ENCODE peak calls at places on chromosomes 6 and 20, in nine cellular contexts. A is choroid plexus epithelial cell, I is brain microvascular endothelial cell, N is thyroid gland, F is heart right ventricle, Q is NB4, V is AG04449, M is lower lobe of right lung, L is AG04450. K is an unnamed sample.

GRCh38 chr20:31751126-31751525 is 12.0 kb downstream of the TPX2 start:
- DNase-seq in F (no peak), Q (no peak), M (no peak), I (peak), V (peak), A (peak), L (peak), N (no peak), K (peak)

GRCh38 chr6:44062105-44062770 is 65.0 kb downstream of the MRPL14 start:
- DNase-seq in M (no peak), F (no peak), N (no peak), A (no peak), V (no peak), I (no peak), Q (no peak), L (no peak), K (no peak)

GRCh38 chr6:43334466-43335095 is 26.0 kb upstream of the CRIP3 start:
- DNase-seq in M (no peak), L (peak), I (peak), Q (peak), F (no peak), V (peak), N (no peak), A (peak), K (peak)

GRCh38 chr20:55790178-55790577 is 215.1 kb downstream of the CBLN4 start:
- DNase-seq in A (no peak), I (no peak), F (no peak), L (no peak), M (no peak), Q (no peak), V (no peak), N (no peak), K (no peak)

GRCh38 chr6:32195902-32196681 is 3.6 kb upstream of the GPSM3 start:
- DNase-seq in I (peak), A (peak), N (peak), Q (peak), V (no peak), M (peak), F (peak), L (peak), K (no peak)

GRCh38 chr6:23446394-23447001 is 679.5 kb upstream of the NRSN1 start:
- DNase-seq in V (peak), L (peak), A (peak), F (no peak), M (no peak), Q (peak), N (no peak), I (peak), K (no peak)

GRCh38 chr6:32976334-32977069 is 8.1 kb downstream of the BRD2 start:
- DNase-seq in N (no peak), V (no peak), Q (no peak), L (no peak), I (no peak), F (no peak), M (no peak), A (no peak), K (no peak)

GRCh38 chr6:146914563-146915483 is 289.4 kb upstream of the STXBP5 start:
- DNase-seq in N (peak), F (no peak), Q (peak), I (peak), L (peak), V (peak), A (peak), M (no peak), K (peak)

GRCh38 chr6:38730136-38730862 is 15.2 kb downstream of the DNAH8 start:
- DNase-seq in M (no peak), V (no peak), N (no peak), L (no peak), A (no peak), F (no peak), I (no peak), Q (no peak), K (no peak)

GRCh38 chr20:58078741-58079522 is 149.5 kb downstream of the ANKRD60 start:
- DNase-seq in L (no peak), I (peak), F (no peak), M (no peak), A (peak), Q (no peak), V (no peak), N (no peak), K (no peak)

GRCh38 chr20:14521436-14521835 is 184.0 kb upstream of the FLRT3 start:
- DNase-seq in M (no peak), F (no peak), Q (no peak), A (peak), L (no peak), V (no peak), I (no peak), N (no peak), K (peak)

GRCh38 chr6:72621243-72622093 is at the start of gene KCNQ5:
- DNase-seq in Q (peak), M (peak), N (peak), I (no peak), V (no peak), L (no peak), A (peak), F (no peak), K (no peak)

GRCh38 chr6:136717297-136717990 is 74.8 kb downstream of the MAP3K5 start:
- DNase-seq in Q (no peak), M (no peak), L (no peak), F (no peak), A (peak), N (no peak), V (no peak), I (no peak), K (no peak)

GRCh38 chr6:148750826-148751225 is 4.0 kb downstream of the UST start:
- DNase-seq in A (peak), F (peak), Q (no peak), I (no peak), M (peak), N (peak), L (no peak), V (no peak), K (no peak)

GRCh38 chr6:36290668-36291620 is 21.1 kb downstream of the PNPLA1 start:
- DNase-seq in I (peak), V (no peak), Q (peak), F (no peak), N (no peak), L (no peak), M (peak), A (peak), K (peak)

GRCh38 chr20:24989162-24989561 is 3.4 kb downstream of the APMAP start:
- DNase-seq in I (no peak), F (no peak), Q (peak), V (no peak), A (no peak), L (no peak), N (no peak), M (no peak), K (no peak)

GRCh38 chr20:6632187-6632586 is 135.3 kb upstream of the BMP2 start:
- DNase-seq in N (peak), V (no peak), M (no peak), F (peak), I (peak), L (no peak), Q (peak), A (peak), K (no peak)

GRCh38 chr6:149323925-149324324 is 6.4 kb downstream of the TAB2 start:
- DNase-seq in M (no peak), L (no peak), A (no peak), Q (no peak), I (no peak), F (no peak), V (no peak), N (no peak), K (no peak)

GRCh38 chr20:1998193-1998520 is 4.3 kb upstream of the PDYN start:
- DNase-seq in Q (no peak), N (no peak), V (no peak), F (no peak), L (no peak), A (no peak), M (no peak), I (no peak), K (no peak)

GRCh38 chr6:39812496-39812852 is 20.3 kb downstream of the DAAM2 start:
- DNase-seq in I (no peak), F (no peak), A (no peak), M (no peak), N (no peak), L (no peak), Q (no peak), V (no peak), K (no peak)

GRCh38 chr6:131937703-131938631 is 13.2 kb downstream of the CCN2 start:
- DNase-seq in A (peak), N (no peak), Q (no peak), I (peak), M (no peak), V (peak), L (peak), F (no peak), K (no peak)

GRCh38 chr6:128914051-128914450 is 31.1 kb downstream of the LAMA2 start:
- DNase-seq in F (no peak), V (no peak), I (no peak), N (no peak), L (no peak), M (no peak), A (no peak), Q (no peak), K (no peak)

GRCh38 chr20:22511943-22512910 is 72.1 kb downstream of the FOXA2 start:
- DNase-seq in V (no peak), Q (no peak), F (no peak), N (no peak), I (no peak), M (peak), A (no peak), L (no peak), K (no peak)

GRCh38 chr20:56752274-56752673 is 123.2 kb downstream of the TFAP2C start:
- DNase-seq in V (no peak), A (no peak), L (no peak), I (no peak), F (no peak), M (no peak), N (no peak), Q (peak), K (no peak)

GRCh38 chr6:119979862-119980261 is 630.3 kb upstream of the MAN1A1 start:
- DNase-seq in I (no peak), V (no peak), M (no peak), Q (peak), F (no peak), N (no peak), A (peak), L (no peak), K (no peak)

GRCh38 chr6:159108438-159108985 is 60.7 kb upstream of the FNDC1 start:
- DNase-seq in Q (no peak), L (no peak), F (no peak), I (no peak), V (no peak), A (no peak), M (no peak), N (no peak), K (no peak)

GRCh38 chr20:41136695-41137411 is 490 bp upstream of the PLCG1 start:
- DNase-seq in L (peak), F (peak), N (peak), I (peak), V (peak), A (peak), Q (peak), M (peak), K (no peak)

GRCh38 chr6:151428336-151428735 is 23.6 kb downstream of the RMND1 start:
- DNase-seq in N (no peak), F (no peak), M (no peak), V (no peak), A (no peak), L (no peak), Q (no peak), I (no peak), K (no peak)

GRCh38 chr6:151432650-151433049 is 19.3 kb downstream of the RMND1 start:
- DNase-seq in M (no peak), I (no peak), A (no peak), L (no peak), F (no peak), Q (no peak), V (no peak), N (no peak), K (no peak)

GRCh38 chr6:151434369-151434768 is 17.6 kb downstream of the RMND1 start:
- DNase-seq in A (no peak), N (peak), V (no peak), F (no peak), M (no peak), I (no peak), L (no peak), Q (no peak), K (no peak)

GRCh38 chr6:151431336-151431735 is 20.6 kb downstream of the RMND1 start:
- DNase-seq in I (no peak), V (no peak), M (no peak), Q (no peak), A (peak), F (no peak), N (no peak), L (no peak), K (no peak)

GRCh38 chr6:151430886-151431285 is 21.0 kb downstream of the RMND1 start:
- DNase-seq in M (no peak), F (no peak), I (no peak), A (peak), V (no peak), Q (peak), L (no peak), N (no peak), K (no peak)
- TF ChIP-seq CTCF in M (no peak), F (no peak), I (peak), A (peak), V (no peak), Q (peak), L (no peak), N (no peak), K (peak)

DNA sequence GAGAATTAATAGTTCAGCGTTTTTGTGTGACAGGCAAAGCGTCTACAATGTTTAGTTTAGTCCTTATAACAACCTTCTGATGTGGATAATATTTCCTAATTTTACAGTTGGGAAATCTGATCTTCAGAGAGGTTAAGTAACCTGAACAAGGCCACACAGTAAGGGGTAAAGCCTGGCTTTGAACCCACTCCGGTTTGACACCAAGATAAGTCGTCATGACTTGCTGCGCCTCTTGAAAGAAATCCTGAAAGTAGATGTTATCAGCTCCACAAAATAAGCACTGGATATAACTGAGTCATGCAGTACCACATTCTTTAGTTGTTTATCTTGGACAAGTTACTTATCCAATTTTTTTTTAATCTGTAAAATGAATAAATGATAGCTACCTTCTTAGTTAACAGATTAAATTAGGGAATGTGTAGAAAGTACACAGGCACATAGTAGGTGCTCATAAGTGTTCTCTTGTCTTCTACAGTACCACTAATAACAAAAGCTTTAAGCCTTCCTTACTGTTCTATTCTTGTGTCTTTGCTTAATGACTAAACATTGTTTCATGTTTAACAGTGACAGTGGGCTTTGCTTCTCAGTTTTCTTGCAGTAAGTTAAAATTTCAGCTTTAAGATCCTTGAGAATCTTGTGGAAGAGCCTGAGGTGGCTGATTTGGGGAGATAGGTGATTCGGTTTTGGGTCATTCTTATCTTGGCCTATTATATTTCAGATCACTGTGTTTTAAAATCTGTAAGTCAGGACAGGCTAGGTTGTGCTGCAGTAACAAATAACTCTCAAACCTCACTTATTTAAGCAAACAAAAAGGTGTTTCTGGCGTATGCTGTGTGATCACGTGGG is 2.1 kb downstream of the HIVEP1 start:
- DNase-seq in M (no peak), Q (no peak), V (no peak), L (no peak), N (no peak), A (peak), I (peak), F (no peak), K (no peak)
- H3K4me3 ChIP-seq in M (no peak), Q (no peak), V (no peak), L (peak), N (no peak), A (no peak), I (no peak), F (no peak), K (no peak)

GRCh38 chr6:138278326-138278725 is 60.0 kb upstream of the PBOV1 start:
- DNase-seq in I (peak), L (no peak), Q (peak), N (no peak), V (no peak), M (no peak), A (peak), F (no peak), K (no peak)
- TF ChIP-seq CTCF in I (peak), L (peak), Q (peak), N (no peak), V (peak), M (no peak), A (peak), F (peak), K (peak)

DNA sequence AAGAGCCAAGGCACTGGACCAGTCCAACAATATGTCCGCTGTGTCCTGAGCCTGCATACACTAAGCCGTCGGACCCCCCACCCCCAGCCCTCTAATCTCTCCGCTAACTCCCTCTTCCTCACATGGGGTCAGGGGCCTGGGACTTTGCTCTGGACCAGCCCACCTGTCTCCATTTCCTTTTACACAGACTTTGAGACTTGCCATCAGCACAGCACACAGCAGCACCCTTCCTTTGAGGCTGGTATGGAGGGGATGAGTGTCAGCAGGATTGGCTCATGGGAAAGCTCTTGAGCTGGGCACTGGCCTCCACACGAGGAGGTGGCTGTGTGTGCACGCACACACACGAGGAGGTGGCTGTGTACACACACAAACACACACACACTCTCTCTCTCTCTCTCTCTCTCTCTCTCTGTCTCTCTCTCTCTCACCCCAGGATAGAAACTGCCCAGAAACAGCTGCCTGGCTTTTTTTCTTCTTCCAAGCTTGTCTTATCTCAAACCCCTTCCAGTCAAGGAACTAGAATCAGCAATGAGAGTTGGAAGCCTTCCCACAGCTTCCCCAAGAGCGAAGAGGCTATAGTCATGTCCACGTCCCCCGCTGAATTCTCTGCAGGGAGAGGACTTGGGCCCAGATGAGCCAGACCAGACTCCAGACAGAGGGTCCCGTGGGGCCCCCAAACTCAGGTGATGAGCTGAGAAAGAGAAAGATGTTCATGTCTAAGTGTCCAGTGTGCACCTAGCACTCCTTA is 18.6 kb downstream of the SLC9A8 start:
- DNase-seq in I (peak), A (peak), F (no peak), L (no peak), V (no peak), Q (no peak), N (no peak), M (no peak), K (no peak)
- H3K4me3 ChIP-seq in I (no peak), A (no peak), F (no peak), L (no peak), V (no peak), Q (no peak), N (no peak), M (no peak), K (no peak)